ENCODE peak calls at places on chromosomes 12 and 14, in seven cellular contexts. Q, D, K, S, H, A and E are unnamed samples.

GRCh38 chr14:42111355-42111754 is 504.7 kb downstream of the LRFN5 start:
- DNase-seq in D (no peak), Q (no peak), A (no peak), S (no peak), H (no peak), K (no peak), E (no peak)

GRCh38 chr12:25502071-25502555 is 51.0 kb downstream of the LMNTD1 start:
- DNase-seq in K (no peak), D (no peak), S (peak; percentile 10), Q (no peak), A (no peak), H (no peak), E (no peak)

GRCh38 chr12:49797452-49797782 is 30.8 kb downstream of the NCKAP5L start:
- DNase-seq in S (no peak), Q (no peak), K (no peak), D (no peak), A (no peak), H (no peak), E (no peak)

GRCh38 chr14:67567654-67568053 is 32.4 kb downstream of the PIGH start:
- DNase-seq in K (no peak), A (no peak), D (no peak), Q (no peak), H (no peak), S (no peak), E (no peak)

GRCh38 chr12:63978519-63978918 is 134.0 kb downstream of the SRGAP1 start:
- DNase-seq in H (no peak), A (no peak), Q (no peak), D (no peak), K (no peak), S (peak; percentile 88), E (peak; percentile 94)

GRCh38 chr12:118398878-118399277 is 22.5 kb downstream of the SUDS3 start:
- DNase-seq in D (no peak), S (peak; percentile 17), H (no peak), A (no peak), Q (no peak), K (no peak), E (no peak)

GRCh38 chr12:58105225-58106119 is 164.1 kb downstream of the ATP23 start:
- DNase-seq in A (no peak), K (no peak), H (no peak), D (no peak), S (peak; percentile 7), Q (no peak), E (peak; percentile 2)

GRCh38 chr14:86892167-86892956 is 1100.6 kb downstream of the GALC start:
- DNase-seq in Q (no peak), S (peak; percentile 15), A (no peak), K (no peak), H (no peak), D (no peak), E (no peak)

GRCh38 chr12:18502422-18502821 is 235.4 kb downstream of the PLCZ1 start:
- DNase-seq in Q (no peak), D (no peak), S (no peak), A (no peak), H (no peak), K (no peak), E (no peak)

GRCh38 chr12:111056618-111057521 is 136.5 kb upstream of the MYL2 start:
- DNase-seq in Q (no peak), K (no peak), A (no peak), D (no peak), H (no peak), S (no peak), E (no peak)

GRCh38 chr14:96253140-96253539 is 2.9 kb upstream of the BDKRB1 start:
- DNase-seq in D (no peak), S (peak; percentile 98), H (no peak), Q (no peak), A (no peak), K (no peak), E (peak; percentile 94)

GRCh38 chr14:23469906-23470403 is 452 bp downstream of the NGDN start:
- DNase-seq in A (no peak), S (no peak), H (no peak), D (no peak), Q (no peak), K (no peak), E (no peak)

GRCh38 chr12:116138781-116139180 is 138.7 kb downstream of the MED13L start:
- DNase-seq in S (no peak), A (no peak), K (no peak), Q (no peak), D (no peak), H (no peak), E (no peak)

GRCh38 chr14:22875003-22875747 is 3.6 kb downstream of the LRP10 start:
- DNase-seq in S (no peak), A (no peak), Q (no peak), H (no peak), K (no peak), D (no peak), E (no peak)

GRCh38 chr14:21399311-21399870 is 15.6 kb upstream of the SUPT16H start:
- DNase-seq in H (no peak), S (no peak), K (no peak), A (no peak), Q (no peak), D (no peak), E (no peak)

GRCh38 chr14:61744239-61744638 is 18.0 kb upstream of the SNAPC1 start:
- DNase-seq in A (no peak), H (no peak), K (no peak), Q (no peak), S (no peak), D (no peak), E (no peak)

GRCh38 chr12:55745361-55746146 is 2.6 kb downstream of the GDF11 start:
- DNase-seq in H (no peak), Q (no peak), A (no peak), S (no peak), K (no peak), D (no peak), E (peak; percentile 37)

GRCh38 chr12:68236421-68237059 is 10.9 kb upstream of the IL26 start:
- DNase-seq in Q (peak; percentile 83), A (no peak), D (no peak), H (no peak), S (no peak), K (no peak), E (peak; percentile 31)

GRCh38 chr12:68235576-68235975 is 10.0 kb upstream of the IL26 start:
- DNase-seq in Q (no peak), H (no peak), S (peak; percentile 46), A (no peak), D (no peak), K (no peak), E (no peak)

GRCh38 chr12:68239309-68239708 is 13.7 kb upstream of the IL26 start:
- DNase-seq in A (no peak), D (no peak), K (no peak), Q (no peak), S (no peak), H (no peak), E (no peak)

GRCh38 chr12:68237523-68238070 is 12.0 kb upstream of the IL26 start:
- DNase-seq in D (no peak), K (no peak), Q (no peak), H (no peak), A (no peak), S (peak; percentile 39), E (peak; percentile 47)

GRCh38 chr12:68237068-68237467 is 11.5 kb upstream of the IL26 start:
- DNase-seq in K (no peak), Q (no peak), H (no peak), A (no peak), S (no peak), D (no peak), E (peak; percentile 66)
- TF ChIP-seq CTCF in K (no peak), Q (peak; percentile 25), H (peak; percentile 29), A (no peak), S (peak; percentile 34), D (no peak), E (peak; percentile 57)

GRCh38 chr14:103890052-103890371 is 38.2 kb upstream of the TDRD9 start:
- DNase-seq in K (no peak), S (no peak), D (no peak), A (no peak), H (no peak), Q (no peak), E (no peak)
- H3K4me3 ChIP-seq in K (no peak overlapping the region), S (no peak overlapping the region), D (no peak overlapping the region), A (no peak overlapping the region), H (no peak overlapping the region), Q (no peak overlapping the region), E (no peak overlapping the region)

DNA sequence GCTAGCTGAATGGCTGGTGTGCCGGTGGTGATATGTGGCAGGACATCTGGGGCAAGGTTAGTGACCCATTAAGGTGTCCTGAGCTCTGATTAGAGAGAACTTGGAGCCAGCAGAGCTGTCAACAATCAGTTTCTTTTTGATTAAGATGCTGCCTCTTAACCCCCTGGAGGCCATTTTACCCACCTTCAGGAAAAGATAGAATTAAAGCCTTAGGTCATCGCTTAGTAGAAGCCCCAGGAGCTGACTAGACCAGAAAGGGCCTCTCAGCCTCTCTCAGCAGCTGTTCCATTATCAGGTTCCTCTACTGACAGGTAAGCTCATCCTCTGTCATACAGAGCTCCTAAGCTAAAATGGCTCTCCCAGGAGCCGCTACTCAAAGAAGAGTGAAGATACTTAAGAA is 339.0 kb downstream of the FUT8 start:
- DNase-seq in A (no peak), S (no peak), Q (no peak), H (no peak), K (no peak), D (no peak), E (no peak)
- TF ChIP-seq CTCF in A (no peak), S (no peak), Q (no peak), H (no peak), K (no peak), D (no peak), E (no peak)

GRCh38 chr14:102225386-102225785 is 79.6 kb downstream of the MOK start:
- DNase-seq in H (no peak), K (no peak), A (no peak), D (no peak), Q (no peak), S (no peak), E (no peak)

GRCh38 chr14:102225936-102226335 is 79.0 kb downstream of the MOK start:
- DNase-seq in S (no peak), Q (no peak), A (no peak), K (no peak), D (no peak), H (no peak), E (no peak)

GRCh38 chr14:102227184-102227964 is 77.6 kb downstream of the MOK start:
- DNase-seq in A (peak; percentile 52), H (no peak), D (no peak), Q (no peak), K (no peak), S (no peak), E (no peak)

GRCh38 chr14:102229071-102229738 is 75.8 kb downstream of the MOK start:
- DNase-seq in K (no peak), A (no peak), Q (no peak), H (no peak), S (no peak), D (no peak), E (no peak)

DNA sequence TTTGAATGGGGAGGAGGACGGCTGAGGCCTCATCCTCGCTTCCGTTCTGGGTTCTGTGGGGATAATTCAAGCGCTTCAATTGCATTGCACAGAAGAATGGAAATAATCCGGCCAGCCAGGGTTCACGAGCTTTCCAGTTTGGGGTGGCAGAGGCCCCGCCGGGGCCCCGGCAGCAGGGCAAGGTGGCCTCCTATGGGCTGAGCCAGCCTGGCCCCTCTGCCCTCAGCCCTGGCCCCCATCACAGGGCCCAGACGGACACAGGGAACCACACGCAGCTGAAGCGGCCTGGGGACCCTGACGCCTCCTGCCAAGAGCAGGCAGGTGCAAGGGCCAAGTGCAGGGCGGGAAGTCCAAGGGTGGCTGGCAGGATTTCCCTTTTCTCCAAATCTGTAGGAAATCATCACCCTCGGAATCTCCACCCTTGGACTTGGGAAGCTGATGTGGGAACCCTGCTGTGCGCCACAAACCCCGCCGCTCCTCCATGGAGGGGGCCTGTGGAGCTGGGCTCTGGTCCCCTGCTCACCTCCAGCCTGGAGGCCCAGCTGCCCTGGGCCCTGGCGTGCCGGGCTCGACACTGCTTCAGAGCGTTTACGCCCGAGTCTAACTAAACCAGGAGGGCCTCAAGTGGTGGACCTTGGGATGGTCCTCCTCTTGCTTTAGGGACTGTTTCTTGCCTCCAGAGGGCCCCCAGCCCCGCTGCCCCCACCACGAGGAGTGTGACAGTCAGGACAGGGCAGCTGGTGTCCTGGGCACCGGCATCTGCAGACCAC is 78.4 kb downstream of the MOK start:
- DNase-seq in Q (no peak), K (no peak), A (no peak), H (no peak), D (no peak), S (no peak), E (no peak)
- H3K4me3 ChIP-seq in Q (no peak overlapping the region), K (no peak overlapping the region), A (peak overlapping the region; percentile 64), H (no peak overlapping the region), D (no peak overlapping the region), S (no peak overlapping the region), E (no peak overlapping the region)